ENCODE peak calls at places on chromosome 21, in six cellular contexts. J is H9, F is neuronal stem cell, M is H1, P is IMR-90, K is trophoblast cell. O is an unnamed sample.
A peak's percentile ranks its signal among the peaks of the same experiment; 100 is the strongest.

GRCh38 chr21:31564439-31564838 is 95.1 kb upstream of the SOD1 start:
- DNase-seq in M (no peak), K (peak; percentile 45), J (no peak), P (no peak), F (no peak), O (no peak)

GRCh38 chr21:38811257-38811656 is 5.5 kb downstream of the ETS2 start:
- DNase-seq in K (peak; percentile 47), J (peak; percentile 28), F (no peak), M (no peak), P (peak; percentile 95), O (peak; percentile 62)

GRCh38 chr21:36403713-36404112 is 18.5 kb downstream of the CHAF1B start:
- DNase-seq in F (no peak), J (no peak), M (no peak), P (no peak), K (no peak), O (no peak)

GRCh38 chr21:41926068-41926806 is 27.6 kb downstream of the C2CD2 start:
- DNase-seq in M (peak; percentile 17), K (peak; percentile 23), J (no peak), F (no peak), P (peak; percentile 66), O (peak; percentile 83)

GRCh38 chr21:16342932-16343331 is 613.1 kb downstream of the USP25 start:
- DNase-seq in K (no peak), F (no peak), P (no peak), J (no peak), M (no peak), O (no peak)

GRCh38 chr21:14956826-14957225 is 108.0 kb downstream of the NRIP1 start:
- DNase-seq in K (peak; percentile 89), P (peak; percentile 85), M (no peak), F (no peak), J (no peak), O (no peak)

GRCh38 chr21:20459838-20460237 is 538.4 kb upstream of the NCAM2 start:
- DNase-seq in P (no peak), K (no peak), F (no peak), M (no peak), J (no peak), O (peak; percentile 43)

GRCh38 chr21:36171741-36172331 is 15.2 kb downstream of the DOP1B start:
- DNase-seq in P (peak; percentile 47), K (peak; percentile 90), J (peak; percentile 16), F (no peak), M (no peak), O (no peak)

GRCh38 chr21:37594472-37594951 is 227.9 kb downstream of the DYRK1A start:
- DNase-seq in K (no peak), J (no peak), P (no peak), M (no peak), F (no peak), O (no peak)
- H2BK120ac ChIP-seq in K (no peak overlapping the region), J (no peak overlapping the region), P (no peak overlapping the region), M (peak overlapping the region; percentile 99), F (no peak overlapping the region), O (no peak overlapping the region)

DNA sequence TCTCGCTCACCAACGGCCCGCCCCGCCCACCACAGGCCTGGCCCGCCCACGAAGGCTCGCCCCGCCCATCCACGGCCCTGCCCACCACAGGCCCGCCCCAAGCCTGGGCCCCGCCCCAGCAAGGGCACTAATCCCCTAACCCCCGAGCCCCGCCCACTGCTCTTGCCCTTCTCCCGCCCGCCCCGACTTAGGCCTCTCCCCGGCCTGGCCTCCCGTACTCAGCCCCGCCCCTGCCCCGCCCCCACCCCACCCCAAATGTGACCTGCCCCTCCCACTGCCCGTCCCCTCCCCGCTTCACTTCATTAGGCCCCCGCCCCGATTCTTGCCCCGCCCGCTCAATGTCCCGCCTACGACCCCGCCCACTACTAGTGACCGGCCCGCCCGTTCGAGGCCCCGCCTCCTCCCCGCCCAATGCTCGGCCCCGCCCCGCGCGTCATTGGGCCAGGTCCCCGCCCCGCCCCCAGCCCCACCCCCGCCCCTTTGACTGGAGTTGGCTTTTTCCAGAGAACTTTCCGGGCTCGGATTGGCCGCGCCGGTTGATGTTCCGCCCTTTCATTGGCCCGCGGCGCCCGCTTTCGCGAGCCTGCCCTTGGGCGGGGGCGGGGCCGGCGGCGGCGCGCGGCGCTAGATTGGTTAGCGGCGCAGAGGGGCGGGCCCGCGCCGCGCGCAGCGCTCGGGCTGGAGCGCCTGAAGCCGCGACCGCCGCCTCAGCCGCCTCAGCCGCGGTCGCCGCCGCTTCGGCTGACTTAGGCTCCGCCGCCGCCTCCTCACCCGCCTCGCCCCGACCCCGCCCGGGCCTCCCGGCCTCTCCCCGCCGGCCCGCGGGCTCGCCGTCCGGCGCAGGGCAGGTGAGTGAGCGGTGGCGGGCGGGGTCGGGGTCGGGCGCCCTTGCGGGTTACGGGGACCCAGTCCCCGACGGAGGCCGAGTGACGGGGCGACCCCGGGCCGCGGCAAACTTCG is at the start of gene PCBP3:
- DNase-seq in K (peak; percentile 54), P (peak; percentile 89), F (peak; percentile 94), J (peak; percentile 98), M (peak; percentile 86), O (peak; percentile 94)
- H3K14ac ChIP-seq in K (no peak within 1 kb of the TSS), P (no peak within 1 kb of the TSS), F (no peak within 1 kb of the TSS), J (no peak within 1 kb of the TSS), M (no peak within 1 kb of the TSS), O (no peak within 1 kb of the TSS)

GRCh38 chr21:44687671-44688070 is 5.7 kb upstream of the KRTAP12-1 start:
- DNase-seq in J (peak; percentile 19), F (no peak), K (no peak), P (no peak), M (no peak), O (no peak)

GRCh38 chr21:44684077-44684476 is 2.1 kb upstream of the KRTAP12-1 start:
- DNase-seq in P (no peak), K (no peak), M (no peak), J (no peak), F (no peak), O (no peak)

GRCh38 chr21:44686000-44686781 is 4.2 kb upstream of the KRTAP12-1 start:
- DNase-seq in M (no peak), F (no peak), K (no peak), P (no peak), J (peak; percentile 56), O (no peak)

GRCh38 chr21:44684483-44684882 is 2.5 kb upstream of the KRTAP12-1 start:
- DNase-seq in J (peak; percentile 12), P (no peak), K (no peak), M (no peak), F (no peak), O (no peak)

DNA sequence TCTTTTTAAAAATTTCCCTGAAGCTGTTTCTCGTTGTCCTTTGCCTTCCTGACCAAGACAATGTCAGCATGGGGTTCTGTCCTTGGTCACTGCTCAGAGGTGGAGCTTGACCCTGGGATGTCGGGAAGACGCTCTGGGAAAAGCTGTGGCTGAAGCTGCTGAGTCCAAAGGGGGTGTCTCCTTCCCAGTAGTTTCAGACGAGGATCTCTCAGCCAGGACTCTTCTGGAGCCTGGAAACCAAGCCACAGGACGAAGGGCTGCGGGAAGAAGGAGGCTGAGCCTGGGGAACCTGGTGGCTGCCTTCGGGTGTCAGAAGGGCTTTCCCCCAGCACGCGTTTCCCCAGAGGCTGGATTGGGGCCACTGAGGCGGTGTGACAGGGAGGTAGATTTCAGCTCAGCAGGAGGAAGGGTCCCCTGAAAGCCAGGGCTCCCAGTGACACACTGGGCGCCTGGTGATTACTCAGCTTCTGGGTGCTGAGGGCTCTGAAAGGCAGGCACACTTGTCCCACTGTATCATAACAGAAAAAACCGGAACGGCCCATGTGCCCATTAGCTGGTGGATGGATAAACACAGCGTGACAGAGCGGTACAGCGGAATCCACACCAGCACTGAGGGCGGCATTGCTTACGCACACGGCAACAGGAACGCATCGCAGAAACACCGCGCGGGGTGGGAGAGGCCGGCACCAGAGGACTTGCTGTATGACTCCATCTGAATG is 5.0 kb upstream of the KRTAP12-1 start:
- DNase-seq in K (no peak), F (no peak), P (no peak), M (no peak), J (peak; percentile 34), O (no peak)
- H2BK120ac ChIP-seq in K (no peak overlapping the region), F (no peak overlapping the region), P (no peak overlapping the region), M (peak overlapping the region; percentile 31), J (no peak overlapping the region), O (no peak overlapping the region)

DNA sequence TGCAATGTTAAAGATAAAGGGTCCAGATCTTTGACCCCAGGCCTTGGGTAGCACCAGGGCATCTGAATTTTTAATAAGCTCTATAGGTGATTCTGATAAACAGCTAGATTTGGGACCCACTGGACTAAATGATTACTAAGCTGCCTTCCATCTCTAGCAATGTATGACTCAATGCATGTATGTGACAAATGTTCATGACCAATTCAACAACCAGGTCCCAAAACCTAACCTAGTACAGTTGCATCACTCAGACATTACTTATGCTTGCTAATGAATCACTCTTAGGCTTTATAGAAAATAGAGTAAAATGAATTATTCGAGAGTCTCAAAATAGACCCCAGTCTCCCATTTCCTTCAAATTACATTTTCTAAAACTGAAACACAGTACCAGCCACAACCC is 35.5 kb downstream of the RCAN1 start:
- DNase-seq in K (peak; percentile 88), J (no peak), F (no peak), M (no peak), P (peak; percentile 86), O (peak; percentile 43)
- H3K14ac ChIP-seq in K (no peak overlapping the region), J (no peak overlapping the region), F (no peak overlapping the region), M (no peak overlapping the region), P (peak overlapping the region; percentile 80), O (no peak overlapping the region)

GRCh38 chr21:25426580-25426979 is 180.7 kb downstream of the MRPL39 start:
- DNase-seq in K (no peak), M (no peak), P (no peak), J (no peak), F (no peak), O (no peak)

GRCh38 chr21:25427828-25428227 is 179.5 kb downstream of the MRPL39 start:
- DNase-seq in M (no peak), P (no peak), K (no peak), J (no peak), F (no peak), O (no peak)

GRCh38 chr21:25425156-25425555 is 182.1 kb downstream of the MRPL39 start:
- DNase-seq in F (no peak), J (no peak), P (no peak), M (no peak), K (no peak), O (no peak)

GRCh38 chr21:25424674-25425073 is 182.6 kb downstream of the MRPL39 start:
- DNase-seq in J (no peak), P (no peak), K (no peak), F (no peak), M (no peak), O (no peak)

DNA sequence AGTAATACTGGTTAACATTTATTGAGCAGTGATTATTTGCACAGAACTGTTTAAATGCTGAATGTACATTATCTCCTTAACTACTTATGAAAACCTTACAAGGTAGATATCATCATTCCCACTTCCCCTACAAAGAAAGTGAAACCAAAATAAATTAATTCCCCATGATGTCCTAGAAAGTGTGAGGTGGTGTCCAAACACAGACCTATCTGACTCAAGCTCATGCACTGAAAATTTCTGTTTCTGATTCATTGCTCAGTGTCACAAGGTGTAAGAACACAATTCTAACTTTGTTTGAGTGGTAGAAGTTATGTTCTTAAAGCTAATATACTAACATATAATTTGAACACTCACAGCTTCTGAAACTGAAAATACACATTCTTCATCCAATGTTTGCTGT is 178.7 kb downstream of the MRPL39 start:
- DNase-seq in J (no peak), K (peak; percentile 5), F (no peak), P (peak; percentile 5), M (no peak), O (no peak)
- H2BK120ac ChIP-seq in J (no peak overlapping the region), K (no peak overlapping the region), F (no peak overlapping the region), P (no peak overlapping the region), M (no peak overlapping the region), O (no peak overlapping the region)

O was measured in mesenchymal stem cell.